ENCODE peak calls at places on chromosomes 3 and 15, in ten cellular contexts. L is dorsolateral prefrontal cortex, A is activated B cell treated with CpG ODN at 0.5 μM for 24 hours, K is foreskin fibroblast, X is GM20000, N is left ventricle myocardium inferior, U is prostate gland, M is foreskin keratinocyte, S is mesothelial cell of epicardium, E is Calu3. Y is an unnamed sample.

GRCh38 chr3:192843742-192844350 is 73.8 kb downstream of the MB21D2 start:
- DNase-seq in N (no peak), S (no peak), M (no peak), E (no peak), L (no peak), A (no peak), U (no peak), X (no peak), K (no peak), Y (no peak)

GRCh38 chr15:98077186-98077585 is 116.7 kb downstream of the ARRDC4 start:
- DNase-seq in A (no peak), K (no peak), L (no peak), M (no peak), E (peak), S (no peak), X (no peak), U (no peak), N (no peak), Y (no peak)

GRCh38 chr3:158961497-158961896 is 159.6 kb downstream of the MFSD1 start:
- DNase-seq in E (no peak), L (no peak), X (no peak), A (no peak), U (no peak), K (no peak), N (no peak), M (no peak), S (no peak), Y (no peak)

GRCh38 chr15:73284073-73284472 is 84.7 kb downstream of the HCN4 start:
- DNase-seq in M (no peak), S (no peak), K (no peak), E (no peak), N (no peak), A (no peak), L (no peak), X (no peak), U (no peak), Y (no peak)

GRCh38 chr3:16820485-16820884 is 64.3 kb upstream of the PLCL2 start:
- DNase-seq in N (no peak), X (no peak), U (no peak), L (no peak), S (no peak), A (no peak), K (no peak), E (no peak), M (no peak), Y (no peak)

GRCh38 chr3:18208856-18209255 is 216.3 kb downstream of the SATB1 start:
- DNase-seq in A (no peak), X (no peak), K (no peak), N (no peak), E (no peak), S (no peak), L (no peak), M (no peak), U (no peak), Y (no peak)

GRCh38 chr3:121690777-121691405 is 30.2 kb upstream of the HCLS1 start:
- DNase-seq in K (no peak), S (no peak), L (no peak), A (no peak), E (no peak), X (peak), M (no peak), N (no peak), U (no peak), Y (no peak)

GRCh38 chr15:93190238-93190637 is 101.2 kb upstream of the RGMA start:
- DNase-seq in N (no peak), L (no peak), S (no peak), M (no peak), K (no peak), U (no peak), E (no peak), A (no peak), X (no peak), Y (no peak)

GRCh38 chr3:40586866-40587265 is 62.1 kb downstream of the ZNF621 start:
- DNase-seq in X (no peak), N (no peak), L (no peak), E (no peak), U (no peak), M (no peak), A (no peak), K (no peak), S (no peak), Y (no peak)

GRCh38 chr3:144384241-144384979 is 412.8 kb downstream of the DIPK2A start:
- DNase-seq in K (no peak), M (no peak), A (no peak), E (no peak), X (no peak), N (no peak), U (no peak), S (no peak), L (no peak), Y (no peak)

GRCh38 chr15:28022961-28023360 is 76.2 kb downstream of the OCA2 start:
- DNase-seq in E (no peak), L (no peak), N (no peak), K (no peak), S (no peak), M (no peak), X (peak), U (no peak), A (no peak), Y (no peak)

GRCh38 chr15:79540551-79540950 is 108.4 kb downstream of the MINAR1 start:
- DNase-seq in U (no peak), L (no peak), S (no peak), A (no peak), E (no peak), N (no peak), X (no peak), M (no peak), K (no peak), Y (no peak)

GRCh38 chr3:23259515-23259914 is 56.4 kb downstream of the UBE2E2 start:
- DNase-seq in U (no peak), K (no peak), N (no peak), A (no peak), S (no peak), X (no peak), L (no peak), M (no peak), E (no peak), Y (no peak)

GRCh38 chr3:61687206-61687605 is 125.8 kb downstream of the PTPRG start:
- DNase-seq in E (no peak), A (no peak), K (no peak), S (no peak), X (no peak), U (no peak), L (no peak), M (no peak), N (no peak), Y (no peak)

DNA sequence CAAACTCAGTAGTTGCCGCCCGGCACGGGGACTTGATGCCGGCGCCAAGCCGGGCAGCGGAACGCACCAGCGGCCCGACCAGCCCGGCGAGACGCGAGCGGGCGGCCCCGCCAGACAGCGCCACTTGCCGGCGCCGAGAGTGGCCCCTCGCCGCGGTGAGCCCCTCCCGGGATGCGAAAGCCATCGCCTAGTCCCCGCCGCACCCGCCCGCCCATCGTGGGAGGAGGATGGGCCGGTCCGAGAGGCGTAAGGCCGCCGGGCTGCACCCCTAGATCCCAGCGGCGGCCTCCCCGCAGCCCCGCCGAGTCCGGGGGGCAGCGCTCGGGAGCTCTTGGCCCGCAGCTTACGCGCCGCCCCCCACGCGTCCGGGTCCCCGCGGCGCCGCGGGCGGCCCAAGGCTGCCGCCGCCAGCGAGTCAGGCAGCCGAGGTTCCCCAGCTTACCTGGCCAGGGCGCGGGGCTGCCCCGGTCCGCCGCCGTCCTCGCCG is 609 bp downstream of the GOLGA8A start:
- DNase-seq in L (no peak), E (peak), X (peak), S (peak), A (peak), K (peak), M (peak), N (peak), U (no peak), Y (no peak)
- TF ChIP-seq CTCF in L (no peak), E (no peak), X (no peak), S (no peak), A (no peak), K (no peak), M (peak), N (peak), U (no peak), Y (no peak)

DNA sequence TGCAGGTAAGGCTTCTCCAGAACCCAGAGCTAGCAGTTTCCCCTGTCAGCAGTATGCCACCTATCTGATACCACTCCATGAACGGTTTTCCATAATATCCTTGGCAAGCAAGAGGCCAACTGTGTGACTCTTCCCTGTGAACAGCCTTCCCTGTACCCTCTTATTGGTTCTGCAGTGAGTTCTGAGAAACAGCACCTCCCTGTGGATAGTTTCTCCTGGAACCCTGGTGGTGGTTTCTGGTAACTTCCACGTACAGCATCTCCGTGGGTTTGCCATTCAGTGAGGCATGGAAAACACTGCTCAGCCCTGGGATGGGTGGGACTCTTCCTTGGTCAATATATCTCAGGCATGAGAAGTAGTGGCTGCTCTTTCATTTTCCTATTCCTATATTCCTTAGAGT is 19.4 kb upstream of the SERPINI2 start:
- DNase-seq in X (no peak), K (no peak), M (no peak), S (no peak), N (no peak), L (no peak), U (no peak), E (peak), A (no peak), Y (no peak)
- TF ChIP-seq CTCF in X (no peak), K (no peak), M (peak), S (peak), N (no peak), L (no peak), U (no peak), E (peak), A (no peak), Y (peak)

GRCh38 chr3:73056365-73057150 is 4.9 kb upstream of the EBLN2 start:
- DNase-seq in X (no peak), A (no peak), K (peak), S (no peak), E (no peak), N (no peak), L (no peak), M (no peak), U (no peak), Y (no peak)
- TF ChIP-seq CTCF in X (peak), A (no peak), K (peak), S (no peak), E (no peak), N (peak), L (no peak), M (peak), U (peak), Y (peak)

DNA sequence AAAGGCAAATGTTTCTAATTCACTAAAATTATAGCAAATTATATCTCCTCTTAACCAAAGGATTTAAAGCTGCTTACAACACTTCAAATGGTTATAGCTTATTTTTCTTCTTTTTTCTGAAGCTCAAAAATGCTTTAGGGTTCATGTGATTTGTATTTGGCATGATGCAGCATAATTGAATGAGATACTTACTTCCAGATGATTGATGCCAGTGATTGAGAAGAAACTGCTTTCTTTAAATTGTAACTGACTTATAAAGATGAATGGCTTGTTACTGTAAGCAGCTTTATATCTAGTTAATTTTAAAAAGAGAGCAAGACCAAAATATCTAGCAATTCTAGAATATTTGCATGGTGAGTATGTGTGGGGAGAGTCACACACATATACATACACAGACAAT is 270.7 kb upstream of the THRB start:
- DNase-seq in A (no peak), N (no peak), L (no peak), S (no peak), E (no peak), M (no peak), U (no peak), X (no peak), K (no peak), Y (no peak)
- TF ChIP-seq CTCF in A (no peak), N (no peak), L (no peak), S (no peak), E (no peak), M (no peak), U (no peak), X (no peak), K (no peak), Y (no peak)

GRCh38 chr3:53845103-53845880 is 927 bp downstream of the CHDH start:
- DNase-seq in K (peak), E (peak), M (no peak), U (peak), X (peak), A (no peak), S (no peak), L (no peak), N (peak), Y (no peak)
- TF ChIP-seq CTCF in K (peak), E (no peak), M (peak), U (peak), X (peak), A (no peak), S (no peak), L (no peak), N (peak), Y (peak)

DNA sequence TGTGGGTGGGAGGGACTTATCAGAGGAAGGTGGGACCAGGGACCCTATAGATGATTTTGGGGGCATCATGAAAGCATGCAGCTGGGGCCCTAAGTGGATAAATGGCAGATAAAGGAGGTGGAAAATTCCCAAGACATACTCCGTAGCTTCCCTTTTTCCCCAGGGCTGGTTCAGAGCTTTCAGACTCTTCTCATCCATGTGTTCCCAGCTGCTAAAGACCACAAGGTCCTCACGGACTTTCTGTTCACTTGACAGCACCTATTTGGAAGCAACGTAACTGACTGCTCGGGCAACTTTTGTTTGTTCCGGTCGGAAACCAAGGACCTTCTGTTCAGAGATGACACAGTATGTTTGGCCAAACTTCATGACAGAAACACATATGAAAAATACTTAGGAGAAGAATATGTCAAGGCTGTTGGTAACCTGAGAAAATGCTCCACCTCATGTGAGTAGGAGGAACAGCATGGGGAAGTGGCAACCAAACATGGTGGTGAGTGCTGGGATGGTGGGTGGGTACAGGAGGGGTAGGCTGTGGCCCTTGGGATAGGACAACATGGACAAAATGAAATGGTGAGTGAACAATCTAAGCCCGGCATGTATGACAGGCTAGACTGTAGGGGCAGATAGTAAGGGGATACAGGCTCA is 28.7 kb upstream of the SRPRB start:
- DNase-seq in U (no peak), A (no peak), L (no peak), X (no peak), S (no peak), N (no peak), E (no peak), K (no peak), M (no peak), Y (no peak)
- TF ChIP-seq CTCF in U (no peak), A (no peak), L (no peak), X (no peak), S (no peak), N (no peak), E (no peak), K (no peak), M (no peak), Y (no peak)

GRCh38 chr15:65194826-65195541 is 9.8 kb upstream of the CLPX start:
- DNase-seq in X (no peak), A (no peak), M (no peak), S (no peak), E (no peak), L (no peak), K (no peak), U (no peak), N (no peak), Y (no peak)
- TF ChIP-seq CTCF in X (no peak), A (no peak), M (peak), S (no peak), E (no peak), L (no peak), K (no peak), U (no peak), N (no peak), Y (no peak)

GRCh38 chr3:126939347-126939735 is 43.6 kb upstream of the PLXNA1 start:
- DNase-seq in E (no peak), A (no peak), K (no peak), M (no peak), L (no peak), N (no peak), S (no peak), X (no peak), U (no peak), Y (no peak)
- TF ChIP-seq CTCF in E (no peak), A (no peak), K (no peak), M (peak), L (peak), N (peak), S (no peak), X (no peak), U (no peak), Y (no peak)

GRCh38 chr3:127790580-127791183 is 31.6 kb downstream of the MGLL start:
- DNase-seq in S (no peak), L (no peak), X (no peak), K (no peak), U (no peak), E (no peak), A (no peak), M (no peak), N (no peak), Y (no peak)

GRCh38 chr3:127790009-127790533 is 32.2 kb downstream of the MGLL start:
- DNase-seq in M (no peak), E (no peak), N (no peak), X (no peak), K (no peak), A (no peak), L (no peak), U (no peak), S (no peak), Y (no peak)

GRCh38 chr3:127789051-127789450 is 33.3 kb downstream of the MGLL start:
- DNase-seq in X (no peak), L (no peak), N (no peak), M (no peak), U (no peak), S (no peak), A (no peak), K (no peak), E (no peak), Y (no peak)

GRCh38 chr3:127792664-127793292 is 29.5 kb downstream of the MGLL start:
- DNase-seq in K (peak), X (no peak), N (peak), U (no peak), L (no peak), A (no peak), E (peak), M (peak), S (peak), Y (peak)

GRCh38 chr3:127791221-127791913 is 30.9 kb downstream of the MGLL start:
- DNase-seq in A (no peak), U (peak), N (no peak), X (peak), K (peak), E (peak), S (peak), M (peak), L (no peak), Y (peak)
- TF ChIP-seq CTCF in A (no peak), U (peak), N (no peak), X (peak), K (peak), E (no peak), S (no peak), M (peak), L (no peak), Y (peak)